ENCODE peak calls at places on chromosomes 11 and 22, in eight cellular contexts. X is HCT116, W is BJ, Z is cardiac fibroblast, H is esophagus squamous epithelium, M is lung, I is fibroblast of mammary gland, S is AG04449. A is an unnamed sample.

GRCh38 chr11:30605036-30605435 is 18.9 kb upstream of the MPPED2 start:
- DNase-seq in X (no peak), W (no peak), Z (no peak), H (no peak), M (no peak), I (no peak), S (no peak), A (no peak)

GRCh38 chr11:112247198-112247597 is 13.5 kb downstream of the PLET1 start:
- DNase-seq in X (no peak), W (no peak), Z (no peak), H (no peak), M (no peak), I (peak), S (no peak), A (peak)

GRCh38 chr11:29628584-29628983 is 388.2 kb downstream of the KCNA4 start:
- DNase-seq in X (no peak), W (no peak), Z (no peak), H (no peak), M (no peak), I (no peak), S (no peak), A (no peak)

GRCh38 chr22:42994917-42995562 is 19.9 kb downstream of the PACSIN2 start:
- DNase-seq in X (no peak), W (peak), Z (peak), H (no peak), M (peak), I (peak), S (peak), A (peak)

GRCh38 chr11:62392944-62393628 is 25.7 kb upstream of the SCGB1A1 start:
- DNase-seq in X (peak), W (no peak), Z (no peak), H (no peak), M (no peak), I (no peak), S (no peak), A (no peak)

GRCh38 chr11:72380132-72380503 is 54.2 kb downstream of the CLPB start:
- DNase-seq in X (no peak), W (no peak), Z (no peak), H (no peak), M (no peak), I (no peak), S (no peak), A (no peak)

GRCh38 chr22:22048981-22049531 is 66.5 kb upstream of the TOP3B start:
- DNase-seq in X (no peak), W (no peak), Z (no peak), H (no peak), M (no peak), I (no peak), S (no peak), A (no peak)

GRCh38 chr11:80412604-80413003 is 971.8 kb upstream of the TENM4 start:
- DNase-seq in X (no peak), W (no peak), Z (no peak), H (no peak), M (no peak), I (no peak), S (no peak), A (no peak)

GRCh38 chr11:94519478-94520084 is 7.3 kb downstream of the C11orf97 start:
- DNase-seq in X (peak), W (no peak), Z (peak), H (no peak), M (no peak), I (peak), S (no peak), A (peak)

GRCh38 chr11:118618115-118618990 is 10.9 kb downstream of the PHLDB1 start:
- DNase-seq in X (no peak), W (peak), Z (peak), H (no peak), M (no peak), I (peak), S (peak), A (peak)
- H3K4me3 ChIP-seq in X (no peak), W (no peak), Z (no peak), H (no peak), M (no peak), I (no peak), S (peak), A (peak)

DNA sequence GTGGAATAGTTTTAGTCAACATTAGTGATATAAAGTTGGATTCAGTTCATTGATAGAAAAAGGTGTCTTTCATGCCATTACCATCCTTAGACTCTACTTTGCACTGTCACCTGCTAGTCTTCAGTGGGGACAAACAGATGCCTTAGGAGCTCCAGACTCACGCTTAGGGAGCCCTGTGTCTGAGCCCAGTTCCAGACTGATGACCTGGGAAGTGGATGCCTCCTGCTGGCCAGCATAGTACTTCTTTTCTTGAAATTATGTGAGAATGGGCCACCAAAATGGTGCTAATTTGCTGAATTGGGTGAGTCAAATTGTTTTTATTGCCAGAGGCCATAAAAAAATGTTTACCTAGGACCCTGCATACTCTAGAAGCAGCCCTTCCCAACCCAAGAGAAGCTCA is 53.9 kb downstream of the NOX4 start:
- DNase-seq in X (no peak), W (no peak), Z (peak), H (no peak), M (no peak), I (peak), S (no peak), A (no peak)
- TF ChIP-seq CTCF in X (peak), W (no peak), Z (no peak), H (no peak), M (no peak), I (peak), S (no peak), A (no peak)

DNA sequence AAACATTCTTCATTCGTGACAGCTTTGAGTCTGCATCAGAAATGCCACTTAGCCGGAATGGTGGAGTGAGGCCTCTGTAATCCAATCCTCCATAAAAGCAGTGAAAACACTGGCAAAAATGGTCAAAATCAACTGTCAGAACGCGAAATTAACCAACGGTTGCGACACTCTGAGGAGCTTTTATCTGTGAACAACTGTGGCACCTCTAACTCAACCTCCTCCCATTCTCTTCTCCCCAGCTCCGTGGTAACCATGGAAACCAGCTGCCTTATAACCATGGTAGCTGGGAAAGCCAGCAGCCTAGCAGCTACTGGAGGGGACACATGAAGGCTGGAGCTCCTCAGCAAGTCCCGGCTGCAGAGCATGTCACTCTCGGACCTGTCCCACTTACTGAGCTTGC is 20.3 kb downstream of the AP2A2 start:
- DNase-seq in X (no peak), W (no peak), Z (peak), H (no peak), M (no peak), I (no peak), S (no peak), A (no peak)
- H3K4me3 ChIP-seq in X (no peak), W (no peak), Z (no peak), H (no peak), M (no peak), I (no peak), S (no peak), A (no peak)

GRCh38 chr11:55707029-55707428 is 45.0 kb downstream of the OR4C6 start:
- DNase-seq in X (no peak), W (no peak), Z (peak), H (no peak), M (no peak), I (peak), S (peak), A (peak)
- TF ChIP-seq CTCF in X (peak), W (peak), Z (peak), H (no peak), M (no peak), I (peak), S (peak), A (peak)

GRCh38 chr11:44309483-44310197 is at the start of gene ALX4:
- DNase-seq in X (no peak), W (peak), Z (no peak), H (no peak), M (no peak), I (no peak), S (no peak), A (no peak)
- H3K4me3 ChIP-seq in X (no peak), W (peak), Z (peak), H (peak), M (no peak), I (no peak), S (peak), A (peak)

DNA sequence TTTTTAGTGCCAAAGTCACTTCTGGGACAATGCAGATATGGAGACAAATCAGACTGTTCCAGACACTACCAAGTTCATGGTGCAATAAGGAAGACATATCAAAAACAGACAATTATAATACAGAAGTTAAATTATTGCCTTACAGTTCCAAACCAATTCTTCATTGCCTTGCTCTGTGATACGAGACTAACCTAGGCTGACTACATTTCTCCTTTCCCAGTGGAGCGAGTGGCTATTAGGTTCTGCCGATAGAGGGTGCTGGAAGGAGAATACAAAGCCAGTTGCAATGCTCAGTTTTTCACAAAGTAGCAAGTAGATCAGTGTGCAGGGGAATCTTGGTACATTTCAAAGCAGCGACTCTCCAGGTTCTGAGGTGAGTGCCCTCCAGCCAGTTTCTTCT is 67.8 kb downstream of the FAM168A start:
- DNase-seq in X (no peak), W (no peak), Z (no peak), H (no peak), M (no peak), I (no peak), S (no peak), A (no peak)
- TF ChIP-seq CTCF in X (no peak), W (peak), Z (peak), H (no peak), M (no peak), I (peak), S (peak), A (peak)

GRCh38 chr22:17120711-17121234 is 387 bp downstream of the TMEM121B start:
- DNase-seq in X (no peak), W (no peak), Z (no peak), H (no peak), M (no peak), I (no peak), S (no peak), A (no peak)
- H3K4me3 ChIP-seq in X (no peak), W (peak), Z (peak), H (peak), M (peak), I (no peak), S (peak), A (peak)